ENCODE peak calls at places on chromosome 5, in nine cellular contexts. J is transverse colon, H is HepG2, U is GM12891, S is ovary, N is uterus, R is A549, Q is Peyer's patch, Y is NB4. W is an unnamed sample.

GRCh38 chr5:15951126-15951525 is 228.5 kb downstream of the MARCHF11 start:
- DNase-seq in J (no peak), H (no peak), U (no peak), S (no peak), N (no peak), R (no peak), Q (no peak), Y (no peak), W (no peak)

GRCh38 chr5:16897284-16897704 is 38.8 kb downstream of the MYO10 start:
- DNase-seq in J (no peak), H (no peak), U (no peak), S (no peak), N (no peak), R (peak), Q (no peak), Y (no peak), W (no peak)

GRCh38 chr5:176743136-176743827 is 67.1 kb upstream of the UNC5A start:
- DNase-seq in J (no peak), H (no peak), U (no peak), S (peak), N (no peak), R (no peak), Q (no peak), Y (no peak), W (no peak)

GRCh38 chr5:59764361-59764760 is 129.2 kb downstream of the PDE4D start:
- DNase-seq in J (no peak), H (no peak), U (no peak), S (no peak), N (no peak), R (no peak), Q (no peak), Y (no peak), W (no peak)

GRCh38 chr5:143108498-143109128 is 294.9 kb downstream of the NR3C1 start:
- DNase-seq in J (peak), H (peak), U (no peak), S (no peak), N (peak), R (no peak), Q (peak), Y (no peak), W (no peak)

GRCh38 chr5:174311531-174312269 is 266.2 kb downstream of the NSG2 start:
- DNase-seq in J (peak), H (peak), U (peak), S (peak), N (peak), R (peak), Q (peak), Y (peak), W (peak)

GRCh38 chr5:139694556-139695182 is 46.5 kb downstream of the CXXC5 start:
- DNase-seq in J (no peak), H (no peak), U (no peak), S (no peak), N (no peak), R (no peak), Q (no peak), Y (no peak), W (no peak)

GRCh38 chr5:40405985-40406384 is 273.7 kb upstream of the PTGER4 start:
- DNase-seq in J (no peak), H (no peak), U (no peak), S (no peak), N (no peak), R (no peak), Q (no peak), Y (peak), W (no peak)

GRCh38 chr5:50441479-50441815 is 359 bp upstream of the EMB start:
- DNase-seq in J (no peak), H (no peak), U (no peak), S (no peak), N (no peak), R (no peak), Q (no peak), Y (no peak), W (no peak)

GRCh38 chr5:92424785-92425426 is 1041.8 kb upstream of the ARRDC3 start:
- DNase-seq in J (no peak), H (no peak), U (no peak), S (no peak), N (no peak), R (no peak), Q (no peak), Y (no peak), W (no peak)

GRCh38 chr5:129506092-129506491 is 46.0 kb downstream of the ADAMTS19 start:
- DNase-seq in J (no peak), H (no peak), U (no peak), S (no peak), N (no peak), R (no peak), Q (no peak), Y (no peak), W (no peak)

GRCh38 chr5:32612134-32612888 is 27.0 kb downstream of the SUB1 start:
- DNase-seq in J (peak), H (no peak), U (no peak), S (no peak), N (no peak), R (no peak), Q (no peak), Y (no peak), W (peak)

GRCh38 chr5:174376726-174377373 is 331.3 kb downstream of the NSG2 start:
- DNase-seq in J (no peak), H (no peak), U (no peak), S (no peak), N (no peak), R (no peak), Q (no peak), Y (no peak), W (no peak)

GRCh38 chr5:53201746-53202145 is 92.2 kb upstream of the MOCS2 start:
- DNase-seq in J (no peak), H (peak), U (no peak), S (no peak), N (no peak), R (no peak), Q (no peak), Y (peak), W (peak)

GRCh38 chr5:124737651-124738050 is 8.8 kb downstream of the ZNF608 start:
- DNase-seq in J (no peak), H (no peak), U (no peak), S (no peak), N (no peak), R (no peak), Q (no peak), Y (no peak), W (no peak)

GRCh38 chr5:16048132-16048531 is 131.5 kb downstream of the MARCHF11 start:
- DNase-seq in J (no peak), H (no peak), U (no peak), S (no peak), N (no peak), R (no peak), Q (no peak), Y (no peak), W (no peak)

GRCh38 chr5:115459844-115460243 is 84.7 kb downstream of the FEM1C start:
- DNase-seq in J (no peak), H (no peak), U (no peak), S (no peak), N (no peak), R (no peak), Q (no peak), Y (no peak), W (no peak)

GRCh38 chr5:31638286-31638685 is 645 bp upstream of the PDZD2 start:
- DNase-seq in J (no peak), H (no peak), U (no peak), S (peak), N (peak), R (no peak), Q (no peak), Y (no peak), W (no peak)

GRCh38 chr5:56102885-56103284 is 108.1 kb upstream of the IL6ST start:
- DNase-seq in J (no peak), H (no peak), U (no peak), S (no peak), N (no peak), R (no peak), Q (no peak), Y (no peak), W (peak)

GRCh38 chr5:95731571-95732554 is 727 bp downstream of the RHOBTB3 start:
- DNase-seq in J (peak), H (peak), U (no peak), S (peak), N (peak), R (peak), Q (peak), Y (peak), W (peak)
- TF ChIP-seq POLR2A in J (no peak), H (no peak), U (peak), S (peak), N (no peak), R (peak), Q (no peak), Y (no peak), W (peak)

GRCh38 chr5:1008451-1009358 is at the start of gene NKD2:
- DNase-seq in J (peak), H (no peak), U (peak), S (peak), N (peak), R (peak), Q (peak), Y (peak), W (peak)
- TF ChIP-seq POLR2A in J (no peak), H (no peak), U (no peak), S (no peak), N (no peak), R (peak), Q (no peak), Y (peak), W (no peak)

GRCh38 chr5:148826082-148826971 is at the start of gene ADRB2:
- DNase-seq in J (peak), H (peak), U (peak), S (peak), N (peak), R (peak), Q (peak), Y (peak), W (peak)
- TF ChIP-seq POLR2A in J (peak), H (no peak), U (no peak), S (no peak), N (peak), R (peak), Q (peak), Y (peak), W (peak)

GRCh38 chr5:180353226-180353962 is at the start of gene GFPT2:
- DNase-seq in J (peak), H (peak), U (peak), S (peak), N (peak), R (peak), Q (peak), Y (no peak), W (peak)
- TF ChIP-seq POLR2A in J (no peak), H (no peak), U (no peak), S (peak), N (peak), R (peak), Q (peak), Y (no peak), W (no peak)

DNA sequence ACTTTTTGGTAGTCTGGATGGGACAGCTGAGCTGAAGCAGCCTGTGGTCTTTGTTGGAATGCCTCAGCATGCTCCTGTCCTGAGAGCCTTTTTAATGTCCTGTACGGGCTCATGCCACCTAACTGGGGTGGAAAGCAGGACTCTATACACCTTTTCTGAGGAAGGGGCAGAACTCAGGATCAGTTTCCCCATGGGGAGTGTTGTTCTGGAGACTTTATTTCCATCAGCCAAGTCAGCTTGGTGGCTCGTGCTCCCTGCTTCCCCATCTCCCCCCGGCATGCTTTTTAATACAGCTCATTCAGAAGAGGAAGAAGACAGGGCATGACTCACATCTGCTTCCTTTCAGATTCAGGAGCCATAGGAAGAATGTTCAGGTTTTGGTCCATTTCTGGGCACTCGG is 5.1 kb upstream of the SEPTIN8 start:
- DNase-seq in J (no peak), H (no peak), U (no peak), S (no peak), N (no peak), R (no peak), Q (no peak), Y (peak), W (no peak)
- TF ChIP-seq POLR2A in J (no peak), H (no peak), U (no peak), S (no peak), N (no peak), R (no peak), Q (no peak), Y (no peak), W (no peak)

DNA sequence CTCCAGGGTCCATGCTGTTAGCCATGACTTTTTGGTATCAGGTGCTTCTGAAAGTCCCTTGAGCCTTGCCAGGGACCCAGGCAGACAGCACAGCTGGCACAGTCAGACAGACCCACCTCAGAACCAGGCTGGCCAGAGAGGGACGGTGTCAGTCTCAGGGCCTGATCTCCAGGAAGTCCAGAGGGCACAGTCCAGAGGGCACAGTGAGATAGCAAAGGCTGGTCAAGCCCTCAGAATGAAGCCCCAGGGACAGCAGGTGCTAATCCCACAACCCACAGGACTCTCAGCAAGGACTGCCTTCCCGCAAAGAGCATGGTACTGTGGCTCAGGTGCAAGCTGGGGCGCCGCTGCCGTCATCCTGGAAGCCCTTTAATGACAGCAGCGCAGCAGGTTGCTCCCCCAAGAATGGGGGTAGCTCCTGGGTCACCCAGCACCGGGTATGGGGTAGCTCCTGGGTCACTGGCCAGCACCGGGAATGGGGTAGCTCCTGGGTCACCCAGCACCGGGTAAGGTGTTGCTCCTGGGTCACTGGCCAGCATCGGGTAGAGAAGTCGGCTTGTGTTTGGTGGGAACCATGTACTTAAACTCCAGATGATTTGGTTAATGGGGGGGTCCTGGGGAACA is 105.6 kb upstream of the PHYKPL start:
- DNase-seq in J (no peak), H (no peak), U (no peak), S (no peak), N (no peak), R (no peak), Q (no peak), Y (no peak), W (no peak)
- TF ChIP-seq POLR2A in J (no peak), H (no peak), U (no peak), S (no peak), N (no peak), R (no peak), Q (no peak), Y (no peak), W (no peak)

GRCh38 chr5:65925601-65926275 is 637 bp upstream of the ERBIN start:
- DNase-seq in J (peak), H (peak), U (peak), S (peak), N (peak), R (peak), Q (peak), Y (peak), W (peak)
- TF ChIP-seq POLR2A in J (peak), H (peak), U (peak), S (peak), N (peak), R (peak), Q (peak), Y (peak), W (peak)

W was measured in erythroblast.